ENCODE peak calls at places on chromosome 20, in ten cellular contexts. U is osteoblast, G is H7, J is lower lobe of right lung, H is brain microvascular endothelial cell, S is cardiac muscle cell, M is pancreas, A is PC-3, E is fibroblast of mammary gland, B is BE2C. F is an unnamed sample.

GRCh38 chr20:7790189-7790588 is 150.1 kb downstream of the HAO1 start:
- DNase-seq in U (no peak), G (no peak), J (no peak), H (no peak), S (peak; percentile 59), M (no peak), A (peak; percentile 90), E (peak; percentile 67), B (no peak), F (no peak)

GRCh38 chr20:18537651-18538050 is 29.6 kb upstream of the SMIM26 start:
- DNase-seq in U (no peak), G (no peak), J (no peak), H (no peak), S (peak; percentile 6), M (no peak), A (peak; percentile 42), E (peak; percentile 77), B (no peak), F (no peak)

GRCh38 chr20:51413753-51414323 is 128.7 kb downstream of the NFATC2 start:
- DNase-seq in U (no peak), G (no peak), J (no peak), H (no peak), S (no peak), M (no peak), A (no peak), E (no peak), B (no peak), F (no peak)

GRCh38 chr20:25032478-25033183 is 25.3 kb downstream of the ACSS1 start:
- DNase-seq in U (no peak), G (peak; percentile 77), J (peak; percentile 45), H (no peak), S (peak; percentile 93), M (peak; percentile 70), A (no peak), E (no peak), B (no peak), F (no peak)

GRCh38 chr20:17570347-17571152 is 675 bp downstream of the DSTN start:
- DNase-seq in U (no peak), G (peak; percentile 57), J (peak; percentile 62), H (no peak), S (peak; percentile 55), M (peak; percentile 56), A (peak; percentile 49), E (peak; percentile 41), B (peak; percentile 72), F (peak; percentile 46)

GRCh38 chr20:42366626-42367025 is 748.4 kb upstream of the CHD6 start:
- DNase-seq in U (no peak), G (no peak), J (no peak), H (no peak), S (no peak), M (no peak), A (no peak), E (no peak), B (no peak), F (no peak)

GRCh38 chr20:19601133-19601810 is 156.8 kb upstream of the RIN2 start:
- DNase-seq in U (no peak), G (no peak), J (no peak), H (no peak), S (no peak), M (no peak), A (peak; percentile 9), E (no peak), B (no peak), F (no peak)

GRCh38 chr20:6828794-6829423 is 61.4 kb downstream of the BMP2 start:
- DNase-seq in U (peak; percentile 68), G (peak; percentile 20), J (peak; percentile 50), H (peak; percentile 68), S (peak; percentile 71), M (peak; percentile 46), A (peak; percentile 85), E (peak; percentile 53), B (peak; percentile 62), F (peak; percentile 65)

GRCh38 chr20:9439806-9440205 is 74.6 kb upstream of the LAMP5 start:
- DNase-seq in U (no peak), G (no peak), J (no peak), H (no peak), S (no peak), M (no peak), A (no peak), E (no peak), B (no peak), F (no peak)

GRCh38 chr20:38875170-38875993 is 50.8 kb upstream of the FAM83D start:
- DNase-seq in U (no peak), G (no peak), J (no peak), H (no peak), S (no peak), M (no peak), A (no peak), E (no peak), B (peak; percentile 90), F (peak; percentile 97)

DNA sequence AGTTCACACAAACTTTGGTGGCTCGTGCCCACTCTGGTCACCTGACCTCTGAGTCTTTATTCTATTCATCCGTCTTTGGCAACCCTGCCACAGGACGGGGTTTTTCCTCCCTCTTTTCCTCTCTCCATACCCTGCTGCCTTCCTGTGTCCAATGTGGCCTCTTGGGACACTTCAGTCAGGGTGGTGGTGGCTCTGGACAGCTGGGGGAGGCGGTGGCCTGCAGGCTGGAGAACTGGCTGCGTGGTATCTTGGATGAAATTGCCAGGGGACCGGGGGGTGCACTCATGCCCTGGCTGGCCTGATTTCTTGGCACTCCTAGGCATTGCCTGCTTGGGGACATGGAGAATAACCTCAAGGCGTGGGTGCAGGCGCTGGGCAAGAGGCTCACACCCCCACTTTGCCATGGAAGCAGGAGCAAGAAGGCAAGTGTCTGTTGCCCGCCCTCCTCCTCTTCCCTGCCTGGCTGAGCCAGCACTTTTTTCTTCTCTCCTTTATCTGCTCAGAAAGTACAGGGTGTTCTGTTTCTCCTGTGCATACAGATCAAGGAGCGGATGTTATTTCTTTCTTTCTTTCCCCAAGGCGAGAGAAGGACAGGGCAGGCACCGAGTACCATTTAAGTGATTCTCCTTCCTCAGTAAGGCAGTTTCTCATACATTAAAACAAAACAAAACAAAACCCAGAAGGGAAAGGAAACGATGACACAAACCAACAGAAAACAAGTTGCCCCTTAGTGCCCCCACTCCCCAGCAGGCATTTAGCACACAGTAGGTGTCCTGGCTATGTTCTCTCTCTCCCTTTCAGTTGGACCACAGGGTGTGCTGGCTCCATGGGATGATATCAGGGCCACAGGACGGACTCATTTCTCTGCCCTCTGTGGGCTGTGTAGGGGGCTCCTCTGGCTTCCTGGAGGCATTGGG is 155.5 kb upstream of the RNF24 start:
- DNase-seq in U (peak; percentile 78), G (peak; percentile 47), J (no peak), H (peak; percentile 6), S (peak; percentile 71), M (no peak), A (no peak), E (no peak), B (no peak), F (no peak)
- H3K4me3 ChIP-seq in U (no peak overlapping the region), G (no peak overlapping the region), J (no peak overlapping the region), H (peak overlapping the region; percentile 60), S (no peak overlapping the region), M (no peak overlapping the region), A (peak overlapping the region; percentile 67), E (no peak overlapping the region), B (no peak overlapping the region), F (no peak overlapping the region)

GRCh38 chr20:47480705-47481104 is 21.0 kb upstream of the NCOA3 start:
- DNase-seq in U (no peak), G (no peak), J (no peak), H (no peak), S (no peak), M (no peak), A (no peak), E (no peak), B (no peak), F (no peak)

GRCh38 chr20:47480239-47480638 is 21.4 kb upstream of the NCOA3 start:
- DNase-seq in U (no peak), G (no peak), J (no peak), H (no peak), S (no peak), M (no peak), A (no peak), E (no peak), B (no peak), F (no peak)

GRCh38 chr20:47482705-47483104 is 19.0 kb upstream of the NCOA3 start:
- DNase-seq in U (no peak), G (no peak), J (no peak), H (no peak), S (no peak), M (no peak), A (no peak), E (no peak), B (no peak), F (no peak)

GRCh38 chr20:47479506-47479905 is 22.2 kb upstream of the NCOA3 start:
- DNase-seq in U (no peak), G (no peak), J (no peak), H (no peak), S (no peak), M (no peak), A (no peak), E (no peak), B (no peak), F (no peak)

DNA sequence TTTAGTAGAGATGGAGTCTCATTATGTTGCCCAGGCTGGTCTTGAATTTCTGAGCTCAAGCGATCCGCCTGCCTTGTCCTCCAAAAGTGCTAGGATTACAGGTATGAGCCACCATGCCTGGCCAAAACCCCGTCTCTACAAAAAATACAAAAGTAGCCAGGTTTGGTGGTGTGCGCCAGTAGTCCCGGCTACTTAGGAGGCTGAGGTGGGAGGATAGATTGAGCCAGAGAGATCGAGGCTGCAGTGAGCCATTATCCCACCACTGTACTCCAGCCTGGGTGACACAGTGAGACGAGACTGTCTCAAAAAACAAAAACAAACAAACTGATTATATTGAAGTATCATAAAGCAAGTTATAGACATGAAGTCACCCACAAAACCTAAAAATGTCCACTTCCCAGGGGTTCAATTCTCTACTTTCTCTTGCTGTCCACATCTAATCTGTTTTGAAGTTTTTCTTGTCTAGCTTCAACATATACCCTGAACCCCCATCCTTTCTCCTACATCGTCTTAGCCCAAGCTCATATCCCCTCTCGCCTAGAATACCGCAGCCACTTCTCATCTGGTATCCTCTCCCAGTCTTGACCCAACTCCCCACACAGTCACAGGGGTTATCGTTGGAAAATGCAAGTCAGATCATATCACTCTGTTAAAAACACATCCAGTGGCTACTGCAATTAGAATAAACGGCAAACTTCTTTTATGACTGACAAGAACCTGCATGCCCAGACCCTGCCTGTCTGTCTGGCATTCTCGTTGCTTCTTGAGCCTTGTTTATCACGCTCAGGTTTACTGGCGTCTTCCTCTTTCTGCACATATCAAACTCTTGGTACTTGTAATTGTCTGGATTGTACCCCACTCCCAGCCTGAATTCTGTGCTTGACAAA is 20.1 kb upstream of the NCOA3 start:
- DNase-seq in U (no peak), G (no peak), J (no peak), H (no peak), S (no peak), M (no peak), A (no peak), E (no peak), B (no peak), F (peak; percentile 42)
- H3K4me3 ChIP-seq in U (no peak overlapping the region), G (no peak overlapping the region), J (no peak overlapping the region), H (no peak overlapping the region), S (no peak overlapping the region), M (no peak overlapping the region), A (no peak overlapping the region), E (no peak overlapping the region), B (no peak overlapping the region), F (no peak overlapping the region)

GRCh38 chr20:48025061-48025515 is 239.8 kb upstream of the SULF2 start:
- DNase-seq in U (peak; percentile 94), G (peak; percentile 72), J (no peak), H (peak; percentile 77), S (peak; percentile 95), M (no peak), A (peak; percentile 47), E (peak; percentile 97), B (peak; percentile 70), F (peak; percentile 15)
- H3K4me3 ChIP-seq in U (peak overlapping the region; percentile 62), G (no peak overlapping the region), J (no peak overlapping the region), H (no peak overlapping the region), S (no peak overlapping the region), M (no peak overlapping the region), A (no peak overlapping the region), E (peak overlapping the region; percentile 34), B (peak overlapping the region; percentile 42), F (peak overlapping the region; percentile 27)

GRCh38 chr20:32792316-32792715 is 27.4 kb upstream of the MAPRE1 start:
- DNase-seq in U (no peak), G (peak; percentile 73), J (no peak), H (peak; percentile 38), S (peak; percentile 50), M (no peak), A (no peak), E (no peak), B (no peak), F (no peak)
- H3K4me3 ChIP-seq in U (no peak overlapping the region), G (no peak overlapping the region), J (no peak overlapping the region), H (no peak overlapping the region), S (no peak overlapping the region), M (no peak overlapping the region), A (no peak overlapping the region), E (no peak overlapping the region), B (no peak overlapping the region), F (no peak overlapping the region)